ENCODE peak calls at places on chromosomes 2 and 18, in nine cellular contexts. One of them, this sample, is unnamed.

GRCh38 chr18:48068916-48069445 is 138.5 kb upstream of the SMAD2 start:
- DNase-seq in kidney tubule cell: no peak
- DNase-seq in HL-60: no peak
- DNase-seq in non-pigmented ciliary epithelial cell: no peak
- DNase-seq in stimulated activated CD8-positive, alpha-beta memory T cell treated with anti-CD3 and anti-CD28 coated beads, Interleukin-7, amount 100 ng/mL, for 24 hours: no peak
- DNase-seq in LoVo: no peak
- DNase-seq in neural crest cell: no peak
- DNase-seq in A549: no peak
- DNase-seq in AG08396: no peak
- DNase-seq in this sample: no peak

GRCh38 chr2:239178954-239179353 is 221.9 kb downstream of the HDAC4 start:
- DNase-seq in kidney tubule cell: no peak
- DNase-seq in HL-60: no peak
- DNase-seq in non-pigmented ciliary epithelial cell: no peak
- DNase-seq in stimulated activated CD8-positive, alpha-beta memory T cell treated with anti-CD3 and anti-CD28 coated beads, Interleukin-7, amount 100 ng/mL, for 24 hours: no peak
- DNase-seq in LoVo: no peak
- DNase-seq in neural crest cell: no peak
- DNase-seq in A549: no peak
- DNase-seq in AG08396: no peak
- DNase-seq in this sample: no peak

GRCh38 chr2:105790467-105791118 is 45.9 kb downstream of the NCK2 start:
- DNase-seq in kidney tubule cell: no peak
- DNase-seq in HL-60: no peak
- DNase-seq in non-pigmented ciliary epithelial cell: no peak
- DNase-seq in stimulated activated CD8-positive, alpha-beta memory T cell treated with anti-CD3 and anti-CD28 coated beads, Interleukin-7, amount 100 ng/mL, for 24 hours: no peak
- DNase-seq in LoVo: peak
- DNase-seq in neural crest cell: no peak
- DNase-seq in A549: no peak
- DNase-seq in AG08396: no peak
- DNase-seq in this sample: no peak

GRCh38 chr2:212863185-212863588 is 288.2 kb downstream of the IKZF2 start:
- DNase-seq in kidney tubule cell: peak
- DNase-seq in HL-60: peak
- DNase-seq in non-pigmented ciliary epithelial cell: no peak
- DNase-seq in stimulated activated CD8-positive, alpha-beta memory T cell treated with anti-CD3 and anti-CD28 coated beads, Interleukin-7, amount 100 ng/mL, for 24 hours: peak
- DNase-seq in LoVo: peak
- DNase-seq in neural crest cell: no peak
- DNase-seq in A549: no peak
- DNase-seq in AG08396: no peak
- DNase-seq in this sample: no peak

GRCh38 chr2:38218583-38218982 is 142.6 kb upstream of the CYP1B1 start:
- DNase-seq in kidney tubule cell: no peak
- DNase-seq in HL-60: no peak
- DNase-seq in non-pigmented ciliary epithelial cell: no peak
- DNase-seq in stimulated activated CD8-positive, alpha-beta memory T cell treated with anti-CD3 and anti-CD28 coated beads, Interleukin-7, amount 100 ng/mL, for 24 hours: no peak
- DNase-seq in LoVo: no peak
- DNase-seq in neural crest cell: no peak
- DNase-seq in A549: no peak
- DNase-seq in AG08396: no peak
- DNase-seq in this sample: no peak

GRCh38 chr2:39216495-39217191 is 27.1 kb downstream of the CDKL4 start:
- DNase-seq in kidney tubule cell: no peak
- DNase-seq in HL-60: peak
- DNase-seq in non-pigmented ciliary epithelial cell: no peak
- DNase-seq in stimulated activated CD8-positive, alpha-beta memory T cell treated with anti-CD3 and anti-CD28 coated beads, Interleukin-7, amount 100 ng/mL, for 24 hours: no peak
- DNase-seq in LoVo: no peak
- DNase-seq in neural crest cell: no peak
- DNase-seq in A549: no peak
- DNase-seq in AG08396: no peak
- DNase-seq in this sample: no peak

GRCh38 chr2:24203029-24203786 is 28.4 kb downstream of the FAM228A start:
- DNase-seq in kidney tubule cell: no peak
- DNase-seq in HL-60: no peak
- DNase-seq in non-pigmented ciliary epithelial cell: no peak
- DNase-seq in stimulated activated CD8-positive, alpha-beta memory T cell treated with anti-CD3 and anti-CD28 coated beads, Interleukin-7, amount 100 ng/mL, for 24 hours: no peak
- DNase-seq in LoVo: no peak
- DNase-seq in neural crest cell: no peak
- DNase-seq in A549: no peak
- DNase-seq in AG08396: no peak
- DNase-seq in this sample: no peak

GRCh38 chr2:74226648-74227213 is 28.3 kb downstream of the MTHFD2 start:
- DNase-seq in kidney tubule cell: no peak
- DNase-seq in HL-60: no peak
- DNase-seq in non-pigmented ciliary epithelial cell: no peak
- DNase-seq in stimulated activated CD8-positive, alpha-beta memory T cell treated with anti-CD3 and anti-CD28 coated beads, Interleukin-7, amount 100 ng/mL, for 24 hours: no peak
- DNase-seq in LoVo: no peak
- DNase-seq in neural crest cell: no peak
- DNase-seq in A549: no peak
- DNase-seq in AG08396: no peak
- DNase-seq in this sample: peak

GRCh38 chr18:35616664-35617423 is 35.3 kb downstream of the GALNT1 start:
- DNase-seq in kidney tubule cell: peak
- DNase-seq in HL-60: peak
- DNase-seq in non-pigmented ciliary epithelial cell: peak
- DNase-seq in stimulated activated CD8-positive, alpha-beta memory T cell treated with anti-CD3 and anti-CD28 coated beads, Interleukin-7, amount 100 ng/mL, for 24 hours: peak
- DNase-seq in LoVo: peak
- DNase-seq in neural crest cell: no peak
- DNase-seq in A549: peak
- DNase-seq in AG08396: peak
- DNase-seq in this sample: no peak

This sample was measured in right cardiac atrium.